ENCODE peak calls at places on chromosome 15, in six cellular contexts. P, Z, K, H, F and J are unnamed samples.

GRCh38 chr15:36449662-36450145 is 129.7 kb upstream of the CDIN1 start:
- DNase-seq in P (no peak), H (no peak), K (peak), F (no peak), Z (no peak), J (no peak)

GRCh38 chr15:63475670-63476069 is 28.7 kb upstream of the USP3 start:
- DNase-seq in F (no peak), P (no peak), H (no peak), K (no peak), Z (no peak), J (no peak)

GRCh38 chr15:48090666-48091065 is 30.1 kb upstream of the SLC24A5 start:
- DNase-seq in P (no peak), K (no peak), H (no peak), Z (no peak), F (no peak), J (no peak)

GRCh38 chr15:63990449-63990848 is 55.8 kb downstream of the DAPK2 start:
- DNase-seq in F (no peak), H (no peak), K (no peak), P (no peak), Z (no peak), J (no peak)

GRCh38 chr15:70701891-70702568 is 61.3 kb downstream of the UACA start:
- DNase-seq in H (no peak), Z (no peak), F (no peak), P (peak), K (peak), J (peak)

GRCh38 chr15:85693277-85693676 is 101.4 kb downstream of the KLHL25 start:
- DNase-seq in K (no peak), H (no peak), F (no peak), P (no peak), Z (no peak), J (no peak)

GRCh38 chr15:60000824-60001641 is 3.1 kb upstream of the FOXB1 start:
- DNase-seq in Z (no peak), F (no peak), K (no peak), P (no peak), H (no peak), J (no peak)

GRCh38 chr15:92949604-92950249 is 49.6 kb downstream of the CHD2 start:
- DNase-seq in K (no peak), Z (no peak), P (peak), H (no peak), F (no peak), J (no peak)

GRCh38 chr15:84981711-84982300 is at the start of gene PDE8A:
- DNase-seq in H (no peak), K (peak), P (peak), F (peak), Z (peak), J (peak)

GRCh38 chr15:41504751-41505492 is 8.7 kb downstream of the LTK start:
- DNase-seq in F (no peak), Z (no peak), P (no peak), H (no peak), K (no peak), J (no peak)

GRCh38 chr15:47409601-47410000 is 307.7 kb upstream of the SEMA6D start:
- DNase-seq in P (no peak), Z (no peak), H (no peak), K (peak), F (no peak), J (peak)

GRCh38 chr15:75455982-75456531 is 4.6 kb upstream of the SIN3A start:
- DNase-seq in Z (peak), P (peak), F (no peak), K (peak), H (no peak), J (peak)

GRCh38 chr15:84982301-84982920 is 755 bp downstream of the PDE8A start:
- DNase-seq in H (no peak), K (peak), F (peak), P (peak), Z (peak), J (no peak)

GRCh38 chr15:50280271-50280670 is 14.7 kb upstream of the HDC start:
- DNase-seq in Z (no peak), P (no peak), F (no peak), K (no peak), H (no peak), J (no peak)

GRCh38 chr15:72229947-72230196 is 1.1 kb downstream of the PKM start:
- DNase-seq in P (no peak), Z (no peak), K (no peak), H (no peak), F (no peak), J (no peak)

GRCh38 chr15:76964157-76964556 is 30.8 kb upstream of the PSTPIP1 start:
- DNase-seq in Z (no peak), H (no peak), P (no peak), K (peak), F (no peak), J (no peak)

GRCh38 chr15:76961277-76962010 is 29.9 kb downstream of the RCN2 start:
- DNase-seq in Z (no peak), F (no peak), P (no peak), K (no peak), H (no peak), J (no peak)

GRCh38 chr15:76962337-76963013 is 30.9 kb downstream of the RCN2 start:
- DNase-seq in F (no peak), P (no peak), H (no peak), Z (no peak), K (no peak), J (no peak)

GRCh38 chr15:76967067-76967466 is 27.9 kb upstream of the PSTPIP1 start:
- DNase-seq in F (no peak), P (no peak), K (no peak), Z (no peak), H (no peak), J (no peak)

DNA sequence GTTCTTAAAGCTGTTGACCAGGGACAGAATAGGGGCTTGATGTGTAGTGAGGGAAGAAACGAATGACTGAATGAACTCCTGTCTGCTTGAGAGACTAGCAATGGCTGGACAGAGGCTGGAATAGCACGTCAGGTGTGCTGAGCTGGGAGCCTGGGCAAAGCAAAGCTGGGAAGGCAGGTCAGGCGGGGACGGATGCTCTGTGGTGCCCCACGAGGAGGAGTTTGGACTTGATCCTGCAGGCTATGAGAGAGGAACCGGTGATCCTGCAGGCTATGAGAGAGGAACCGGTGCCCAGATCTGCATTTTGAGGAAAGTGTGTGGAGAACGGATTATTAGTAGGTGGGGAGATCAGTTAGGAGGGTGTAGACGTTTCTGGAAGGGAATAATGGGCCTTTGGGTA is 31.3 kb upstream of the PSTPIP1 start:
- DNase-seq in Z (peak), F (no peak), H (no peak), K (no peak), P (no peak), J (no peak)
- TF ChIP-seq CTCF in Z (no peak), F (no peak), H (no peak), K (no peak), P (no peak), J (no peak)

GRCh38 chr15:79897701-79898113 is 893 bp upstream of the MTHFS start:
- DNase-seq in K (no peak), F (no peak), P (no peak), H (no peak), Z (no peak), J (no peak)
- H3K4me3 ChIP-seq in K (no peak), F (peak), P (peak), H (peak), Z (no peak), J (peak)

GRCh38 chr15:51366071-51366470 is 24.6 kb downstream of the GLDN start:
- DNase-seq in K (no peak), Z (no peak), H (no peak), F (no peak), P (no peak), J (no peak)
- TF ChIP-seq CTCF in K (no peak), Z (no peak), H (no peak), F (no peak), P (no peak), J (no peak)

DNA sequence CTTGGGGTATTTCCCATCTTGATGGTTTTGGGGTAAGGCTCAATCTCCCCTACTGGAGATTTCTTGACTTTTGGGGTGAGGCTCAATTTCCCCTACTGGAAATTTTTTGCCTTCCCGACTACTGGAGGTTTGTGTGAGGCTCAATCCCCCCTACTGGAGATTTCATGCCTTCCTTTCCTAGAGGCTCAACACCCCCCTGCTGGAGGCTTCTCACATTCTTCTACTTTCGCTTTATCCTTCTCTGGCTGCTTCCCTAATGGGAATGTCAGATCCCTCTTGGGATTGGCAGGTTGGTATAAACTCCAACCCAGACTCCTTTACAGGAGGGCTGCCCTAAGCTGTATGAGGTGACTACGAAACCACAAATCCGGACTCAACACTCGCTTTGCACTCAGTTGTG is 49.2 kb downstream of the KATNBL1 start:
- DNase-seq in H (no peak), F (no peak), Z (no peak), K (no peak), P (no peak), J (no peak)
- H3K4me3 ChIP-seq in H (no peak), F (no peak), Z (no peak), K (no peak), P (peak), J (no peak)

DNA sequence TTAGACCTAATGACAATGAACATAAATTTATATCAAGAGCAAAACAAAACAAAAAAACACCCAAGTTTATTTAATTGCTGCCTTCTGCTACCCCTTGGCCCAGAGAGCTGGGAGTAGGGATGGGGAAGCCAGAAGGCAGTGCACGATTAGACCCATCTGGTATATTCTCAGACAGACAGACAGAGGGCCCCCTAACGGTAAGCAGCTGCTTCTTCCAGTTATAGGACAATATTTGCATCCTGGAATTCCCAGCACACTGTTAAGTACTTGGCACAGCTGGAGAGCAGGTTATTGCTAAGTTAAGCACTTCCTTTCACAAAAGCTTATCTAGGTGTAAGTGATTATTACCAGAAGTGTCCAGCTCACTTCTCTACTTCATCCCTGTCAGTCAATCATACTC is 39.3 kb downstream of the C2CD4B start:
- DNase-seq in H (no peak), Z (peak), F (no peak), P (peak), K (peak), J (peak)
- TF ChIP-seq CTCF in H (peak), Z (peak), F (peak), P (peak), K (peak), J (peak)

DNA sequence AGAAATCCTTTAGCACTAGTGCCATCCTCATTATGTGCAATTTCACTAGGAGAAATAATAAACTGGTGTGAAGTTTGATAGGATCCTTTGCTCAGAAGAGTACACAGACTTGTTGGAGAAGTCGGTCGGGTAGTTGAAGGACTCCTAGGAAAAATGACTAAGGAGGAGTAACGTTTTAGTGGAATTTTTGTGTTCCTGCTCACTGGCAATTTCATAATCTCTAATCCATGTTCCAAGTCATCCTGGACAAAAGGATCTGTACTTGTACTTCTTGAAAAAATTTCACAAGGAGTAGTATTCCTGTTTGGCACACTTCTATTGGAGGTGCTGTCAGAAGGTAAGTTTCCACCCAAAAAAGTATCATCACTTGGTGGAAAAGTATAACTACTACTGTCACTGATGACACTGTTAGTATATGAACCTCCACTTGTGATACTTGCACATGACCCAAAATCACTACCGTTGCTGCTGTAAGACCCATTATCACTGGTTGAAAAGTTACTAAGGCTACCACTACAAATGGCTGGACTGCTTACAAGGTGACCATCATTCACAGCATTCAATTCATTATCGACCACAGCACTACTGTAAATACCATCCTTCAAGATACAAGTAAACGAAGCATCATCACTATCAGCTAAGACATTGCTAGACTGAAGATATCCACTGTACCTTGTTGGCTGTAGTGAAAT is 77.4 kb downstream of the NEDD4 start:
- DNase-seq in F (no peak), K (peak), P (no peak), H (no peak), Z (no peak), J (peak)
- H3K4me3 ChIP-seq in F (peak), K (peak), P (no peak), H (peak), Z (no peak), J (peak)

GRCh38 chr15:66905954-66906353 is 159.4 kb upstream of the SMAD3 start:
- DNase-seq in H (no peak), F (no peak), P (no peak), K (no peak), Z (no peak), J (no peak)
- TF ChIP-seq CTCF in H (peak), F (no peak), P (peak), K (no peak), Z (no peak), J (no peak)

DNA sequence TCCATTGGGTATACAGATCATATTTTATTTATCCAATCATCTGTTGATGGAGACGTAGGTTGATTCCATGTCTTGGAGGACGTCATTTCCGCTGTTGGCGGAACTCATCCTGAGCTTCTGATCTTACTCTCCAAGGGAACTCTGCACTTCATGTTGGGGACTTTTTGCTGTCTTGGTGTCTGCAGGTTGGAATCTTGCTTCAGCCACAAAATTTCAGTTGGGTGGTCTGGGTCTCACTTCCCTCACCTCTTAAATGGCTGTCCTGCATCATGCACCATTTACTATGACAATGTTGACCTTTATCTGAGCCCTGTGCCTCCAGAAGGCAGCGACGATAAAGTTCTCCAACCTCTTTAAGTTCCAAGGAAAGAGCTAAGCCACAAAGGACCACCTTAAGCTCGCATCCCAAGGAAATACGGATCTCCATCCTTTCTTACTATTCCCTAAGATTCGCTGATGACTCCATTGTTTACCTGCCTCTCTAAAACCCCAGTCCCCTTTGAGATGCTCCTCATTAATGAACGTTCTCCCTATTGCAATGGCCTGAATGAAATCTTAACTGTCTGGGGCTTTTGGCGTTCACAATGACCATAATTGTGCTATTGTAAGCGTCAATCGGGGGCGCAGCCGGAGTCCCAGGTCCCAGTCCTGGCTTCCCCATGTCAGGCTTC is 23.1 kb upstream of the RNU6-1 start:
- DNase-seq in F (no peak), Z (no peak), P (no peak), H (no peak), K (no peak), J (no peak)
- H3K4me3 ChIP-seq in F (peak), Z (no peak), P (peak), H (no peak), K (peak), J (peak)

DNA sequence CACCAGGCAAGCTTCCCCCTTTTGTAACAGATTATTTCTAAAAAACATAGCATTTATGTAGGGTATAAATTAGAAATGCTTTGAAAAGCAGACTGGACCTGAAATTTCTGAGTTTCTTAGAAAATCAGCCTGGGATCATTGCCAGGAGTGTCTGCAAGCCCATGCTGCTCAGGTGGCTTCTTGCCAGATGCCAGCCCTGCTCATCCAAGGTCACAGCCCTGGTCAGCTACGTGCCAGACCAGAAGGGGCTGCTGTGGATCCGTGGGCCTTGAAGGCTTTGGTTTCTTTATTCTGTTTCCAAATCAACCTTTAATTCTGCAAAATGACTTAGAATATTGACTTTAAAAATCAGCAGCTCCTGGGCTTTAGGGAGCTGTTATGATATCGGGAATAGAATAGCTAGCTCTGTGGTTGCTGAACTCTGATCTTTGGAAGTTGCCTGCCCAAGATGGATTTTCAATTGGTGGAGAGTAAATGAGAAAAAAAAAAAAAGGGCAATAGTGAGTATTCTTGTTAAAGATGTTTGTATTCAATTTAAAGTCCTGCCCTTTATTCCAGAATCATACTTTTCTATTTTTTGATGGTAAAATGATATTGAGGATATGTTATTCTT is 370.1 kb upstream of the ONECUT1 start:
- DNase-seq in Z (peak), H (no peak), P (no peak), F (no peak), K (no peak), J (no peak)
- TF ChIP-seq CTCF in Z (no peak), H (no peak), P (no peak), F (no peak), K (no peak), J (no peak)

GRCh38 chr15:88603885-88604284 is 17.3 kb upstream of the AEN start:
- DNase-seq in K (no peak), P (no peak), F (no peak), Z (peak), H (no peak), J (no peak)
- H3K4me3 ChIP-seq in K (no peak), P (no peak), F (no peak), Z (no peak), H (no peak), J (no peak)